ENCODE peak calls at places on chromosomes 4 and X, in nine cellular contexts. One of them, this sample, is unnamed.

GRCh38 chr4:79042079-79042674 is 102.9 kb upstream of the PAQR3 start:
- DNase-seq in GM23338: peak; percentile 45
- DNase-seq in Right ventricle myocardium superior: no peak
- DNase-seq in NCI-H460: peak; percentile 16
- DNase-seq in SW480: peak; percentile 16
- DNase-seq in NCI-H510A treated with DMSO at 0.1 percent for 48 hours: peak; percentile 38
- DNase-seq in DMS153: peak; percentile 13
- DNase-seq in pancreas: no peak
- DNase-seq in endothelial cell of umbilical vein: peak; percentile 32
- DNase-seq in this sample: peak; percentile 4

GRCh38 chrX:155048997-155049619 is 21.8 kb downstream of the CMC4 start:
- DNase-seq in endothelial cell of umbilical vein: peak; percentile 39
- DNase-seq in Right ventricle myocardium superior: no peak
- DNase-seq in SW480: peak; percentile 40
- DNase-seq in NCI-H510A treated with DMSO at 0.1 percent for 48 hours: peak; percentile 1
- DNase-seq in GM23338: peak; percentile 75
- DNase-seq in pancreas: peak; percentile 61
- DNase-seq in DMS153: peak; percentile 1
- DNase-seq in NCI-H460: peak; percentile 51
- DNase-seq in this sample: peak; percentile 32

GRCh38 chr4:13546374-13546854 is 2.1 kb upstream of the NKX3-2 start:
- DNase-seq in endothelial cell of umbilical vein: no peak
- DNase-seq in NCI-H460: no peak
- DNase-seq in pancreas: no peak
- DNase-seq in GM23338: peak; percentile 43
- DNase-seq in Right ventricle myocardium superior: no peak
- DNase-seq in NCI-H510A treated with DMSO at 0.1 percent for 48 hours: no peak
- DNase-seq in SW480: no peak
- DNase-seq in DMS153: no peak
- DNase-seq in this sample: no peak

GRCh38 chr4:120049732-120050494 is 16.7 kb downstream of the MAD2L1 start:
- DNase-seq in GM23338: peak; percentile 91
- DNase-seq in SW480: peak; percentile 51
- DNase-seq in NCI-H460: peak; percentile 65
- DNase-seq in pancreas: peak; percentile 87
- DNase-seq in endothelial cell of umbilical vein: peak; percentile 76
- DNase-seq in DMS153: peak; percentile 80
- DNase-seq in NCI-H510A treated with DMSO at 0.1 percent for 48 hours: peak; percentile 37
- DNase-seq in Right ventricle myocardium superior: peak; percentile 64
- DNase-seq in this sample: peak; percentile 33

GRCh38 chr4:8122746-8123145 is 35.9 kb downstream of the ABLIM2 start:
- DNase-seq in GM23338: no peak
- DNase-seq in Right ventricle myocardium superior: no peak
- DNase-seq in pancreas: no peak
- DNase-seq in SW480: no peak
- DNase-seq in NCI-H510A treated with DMSO at 0.1 percent for 48 hours: no peak
- DNase-seq in DMS153: no peak
- DNase-seq in NCI-H460: no peak
- DNase-seq in endothelial cell of umbilical vein: no peak
- DNase-seq in this sample: no peak

GRCh38 chr4:87499415-87500106 is 29.6 kb downstream of the SPARCL1 start:
- DNase-seq in GM23338: no peak
- DNase-seq in pancreas: no peak
- DNase-seq in DMS153: no peak
- DNase-seq in Right ventricle myocardium superior: no peak
- DNase-seq in endothelial cell of umbilical vein: no peak
- DNase-seq in NCI-H460: no peak
- DNase-seq in SW480: no peak
- DNase-seq in NCI-H510A treated with DMSO at 0.1 percent for 48 hours: no peak
- DNase-seq in this sample: no peak

GRCh38 chrX:133909888-133910287 is 75.5 kb downstream of the GPC3 start:
- DNase-seq in SW480: no peak
- DNase-seq in DMS153: no peak
- DNase-seq in Right ventricle myocardium superior: no peak
- DNase-seq in endothelial cell of umbilical vein: no peak
- DNase-seq in NCI-H460: no peak
- DNase-seq in pancreas: no peak
- DNase-seq in NCI-H510A treated with DMSO at 0.1 percent for 48 hours: no peak
- DNase-seq in GM23338: no peak
- DNase-seq in this sample: no peak

GRCh38 chrX:110402091-110402854 is 43.6 kb downstream of the RTL9 start:
- DNase-seq in NCI-H510A treated with DMSO at 0.1 percent for 48 hours: no peak
- DNase-seq in NCI-H460: no peak
- DNase-seq in GM23338: peak; percentile 33
- DNase-seq in DMS153: no peak
- DNase-seq in pancreas: no peak
- DNase-seq in Right ventricle myocardium superior: peak; percentile 60
- DNase-seq in SW480: peak; percentile 16
- DNase-seq in endothelial cell of umbilical vein: no peak
- DNase-seq in this sample: no peak

GRCh38 chrX:84339507-84340364 is 151.7 kb upstream of the RPS6KA6 start:
- DNase-seq in NCI-H510A treated with DMSO at 0.1 percent for 48 hours: peak; percentile 2
- DNase-seq in SW480: peak; percentile 16
- DNase-seq in endothelial cell of umbilical vein: peak; percentile 41
- DNase-seq in Right ventricle myocardium superior: no peak
- DNase-seq in GM23338: peak; percentile 48
- DNase-seq in NCI-H460: peak; percentile 14
- DNase-seq in pancreas: no peak
- DNase-seq in DMS153: no peak
- DNase-seq in this sample: no peak

GRCh38 chr4:6019316-6020263 is 1.4 kb upstream of the C4orf50 start:
- DNase-seq in NCI-H460: peak; percentile 26
- DNase-seq in DMS153: no peak
- DNase-seq in SW480: peak; percentile 36
- DNase-seq in pancreas: peak; percentile 57
- DNase-seq in endothelial cell of umbilical vein: peak; percentile 40
- DNase-seq in NCI-H510A treated with DMSO at 0.1 percent for 48 hours: peak; percentile 32
- DNase-seq in GM23338: peak; percentile 95
- DNase-seq in Right ventricle myocardium superior: no peak
- DNase-seq in this sample: peak; percentile 47

GRCh38 chrX:152912121-152912520 is 14.3 kb downstream of the ZNF185 start:
- DNase-seq in pancreas: no peak
- DNase-seq in NCI-H460: no peak
- DNase-seq in endothelial cell of umbilical vein: no peak
- DNase-seq in Right ventricle myocardium superior: no peak
- DNase-seq in GM23338: peak; percentile 29
- DNase-seq in SW480: no peak
- DNase-seq in DMS153: no peak
- DNase-seq in NCI-H510A treated with DMSO at 0.1 percent for 48 hours: no peak
- DNase-seq in this sample: no peak

GRCh38 chr4:165009493-165010227 is 22.1 kb upstream of the TRIM60 start:
- DNase-seq in SW480: no peak
- DNase-seq in endothelial cell of umbilical vein: no peak
- DNase-seq in Right ventricle myocardium superior: no peak
- DNase-seq in GM23338: no peak
- DNase-seq in NCI-H510A treated with DMSO at 0.1 percent for 48 hours: no peak
- DNase-seq in pancreas: no peak
- DNase-seq in NCI-H460: no peak
- DNase-seq in DMS153: no peak
- DNase-seq in this sample: no peak

GRCh38 chr4:1207603-1208265 is 35.4 kb upstream of the SPON2 start:
- DNase-seq in Right ventricle myocardium superior: peak; percentile 85
- DNase-seq in endothelial cell of umbilical vein: no peak
- DNase-seq in SW480: no peak
- DNase-seq in DMS153: no peak
- DNase-seq in pancreas: no peak
- DNase-seq in NCI-H510A treated with DMSO at 0.1 percent for 48 hours: no peak
- DNase-seq in GM23338: peak; percentile 11
- DNase-seq in NCI-H460: no peak
- DNase-seq in this sample: no peak

GRCh38 chrX:8971116-8971515 is 62.8 kb downstream of the FAM9B start:
- DNase-seq in NCI-H460: peak; percentile 48
- DNase-seq in Right ventricle myocardium superior: no peak
- DNase-seq in DMS153: no peak
- DNase-seq in endothelial cell of umbilical vein: peak; percentile 48
- DNase-seq in GM23338: peak; percentile 61
- DNase-seq in SW480: peak; percentile 52
- DNase-seq in pancreas: no peak
- DNase-seq in NCI-H510A treated with DMSO at 0.1 percent for 48 hours: peak; percentile 47
- DNase-seq in this sample: no peak

GRCh38 chrX:18424482-18425198 is 768 bp upstream of the CDKL5 start:
- DNase-seq in pancreas: peak; percentile 22
- DNase-seq in Right ventricle myocardium superior: peak; percentile 41
- DNase-seq in SW480: peak; percentile 53
- DNase-seq in GM23338: peak; percentile 53
- DNase-seq in NCI-H510A treated with DMSO at 0.1 percent for 48 hours: peak; percentile 44
- DNase-seq in DMS153: no peak
- DNase-seq in NCI-H460: peak; percentile 7
- DNase-seq in endothelial cell of umbilical vein: peak; percentile 41
- DNase-seq in this sample: peak; percentile 42

GRCh38 chr4:84379881-84380618 is 119.0 kb downstream of the NKX6-1 start:
- DNase-seq in GM23338: peak; percentile 24
- DNase-seq in DMS153: no peak
- DNase-seq in NCI-H460: peak; percentile 52
- DNase-seq in endothelial cell of umbilical vein: no peak
- DNase-seq in NCI-H510A treated with DMSO at 0.1 percent for 48 hours: no peak
- DNase-seq in Right ventricle myocardium superior: no peak
- DNase-seq in SW480: no peak
- DNase-seq in pancreas: no peak
- DNase-seq in this sample: no peak

GRCh38 chr4:17762705-17763104 is 18.7 kb downstream of the FAM184B start:
- DNase-seq in NCI-H510A treated with DMSO at 0.1 percent for 48 hours: no peak
- DNase-seq in pancreas: no peak
- DNase-seq in GM23338: peak; percentile 20
- DNase-seq in endothelial cell of umbilical vein: no peak
- DNase-seq in DMS153: no peak
- DNase-seq in NCI-H460: no peak
- DNase-seq in SW480: no peak
- DNase-seq in Right ventricle myocardium superior: no peak
- DNase-seq in this sample: no peak

GRCh38 chrX:136250191-136251041 is 784 bp downstream of the MAP7D3 start:
- DNase-seq in GM23338: peak; percentile 33
- DNase-seq in DMS153: no peak
- DNase-seq in NCI-H510A treated with DMSO at 0.1 percent for 48 hours: no peak
- DNase-seq in endothelial cell of umbilical vein: peak; percentile 41
- DNase-seq in NCI-H460: no peak
- DNase-seq in SW480: peak; percentile 17
- DNase-seq in Right ventricle myocardium superior: no peak
- DNase-seq in pancreas: no peak
- DNase-seq in this sample: no peak

GRCh38 chr4:80340036-80340435 is 4.5 kb downstream of the CFAP299 start:
- DNase-seq in SW480: no peak
- DNase-seq in NCI-H460: no peak
- DNase-seq in Right ventricle myocardium superior: no peak
- DNase-seq in GM23338: no peak
- DNase-seq in endothelial cell of umbilical vein: no peak
- DNase-seq in pancreas: no peak
- DNase-seq in DMS153: no peak
- DNase-seq in NCI-H510A treated with DMSO at 0.1 percent for 48 hours: no peak
- DNase-seq in this sample: no peak

GRCh38 chr4:54041916-54042315 is 22.5 kb downstream of the CHIC2 start:
- DNase-seq in SW480: no peak
- DNase-seq in NCI-H460: no peak
- DNase-seq in pancreas: no peak
- DNase-seq in endothelial cell of umbilical vein: no peak
- DNase-seq in Right ventricle myocardium superior: no peak
- DNase-seq in GM23338: no peak
- DNase-seq in DMS153: no peak
- DNase-seq in NCI-H510A treated with DMSO at 0.1 percent for 48 hours: no peak
- DNase-seq in this sample: no peak

GRCh38 chrX:21723097-21723496 is 34.8 kb downstream of the SMPX start:
- DNase-seq in SW480: no peak
- DNase-seq in NCI-H510A treated with DMSO at 0.1 percent for 48 hours: no peak
- DNase-seq in GM23338: peak; percentile 24
- DNase-seq in pancreas: no peak
- DNase-seq in endothelial cell of umbilical vein: no peak
- DNase-seq in DMS153: no peak
- DNase-seq in NCI-H460: no peak
- DNase-seq in Right ventricle myocardium superior: no peak
- DNase-seq in this sample: no peak

GRCh38 chrX:133676344-133677122 is 261.2 kb upstream of the GPC4 start:
- DNase-seq in endothelial cell of umbilical vein: no peak
- DNase-seq in pancreas: peak; percentile 41
- DNase-seq in GM23338: no peak
- DNase-seq in NCI-H510A treated with DMSO at 0.1 percent for 48 hours: peak; percentile 85
- DNase-seq in DMS153: peak; percentile 96
- DNase-seq in SW480: peak; percentile 93
- DNase-seq in NCI-H460: no peak
- DNase-seq in Right ventricle myocardium superior: no peak
- DNase-seq in this sample: peak; percentile 86

GRCh38 chr4:577499-578450 is 1.7 kb upstream of the TMEM271 start:
- DNase-seq in pancreas: no peak
- DNase-seq in Right ventricle myocardium superior: peak; percentile 32
- DNase-seq in DMS153: no peak
- DNase-seq in endothelial cell of umbilical vein: no peak
- DNase-seq in SW480: peak; percentile 61
- DNase-seq in NCI-H460: peak; percentile 7
- DNase-seq in NCI-H510A treated with DMSO at 0.1 percent for 48 hours: no peak
- DNase-seq in GM23338: peak; percentile 81
- DNase-seq in this sample: peak; percentile 25

This sample was measured in NCI-H1105.